ENCODE peak calls at places on chromosomes 13 and 19, in five cellular contexts. W is neural progenitor cell, G is endothelial cell of umbilical vein, J is K562, M is astrocyte. N is an unnamed sample.

GRCh38 chr13:74306496-74306895 is 172.3 kb upstream of the KLF12 start:
- DNase-seq in W (no peak), G (peak; percentile 17), J (no peak), M (peak; percentile 32), N (no peak)

GRCh38 chr13:98252931-98253470 is 75.9 kb upstream of the RNF113B start:
- DNase-seq in W (no peak), G (peak; percentile 84), J (no peak), M (peak; percentile 85), N (no peak)

GRCh38 chr13:91133941-91134772 is 213.3 kb upstream of the MIR17HG start:
- DNase-seq in W (peak; percentile 60), G (peak; percentile 63), J (peak; percentile 93), M (peak; percentile 45), N (peak; percentile 52)

GRCh38 chr13:50989476-50989875 is 79.9 kb downstream of the RNASEH2B start:
- DNase-seq in W (peak; percentile 52), G (peak; percentile 30), J (no peak), M (no peak), N (peak; percentile 18)

GRCh38 chr19:14165986-14166385 is 29.6 kb upstream of the ASF1B start:
- DNase-seq in W (no peak), G (no peak), J (no peak), M (no peak), N (no peak)

GRCh38 chr13:27242642-27243185 is 8.6 kb upstream of the RPL21 start:
- DNase-seq in W (no peak), G (no peak), J (peak; percentile 16), M (no peak), N (no peak)

GRCh38 chr13:40057228-40057627 is 401.8 kb downstream of the COG6 start:
- DNase-seq in W (no peak), G (no peak), J (no peak), M (no peak), N (no peak)

GRCh38 chr13:114140131-114140908 is 7.9 kb upstream of the RASA3 start:
- DNase-seq in W (no peak), G (no peak), J (no peak), M (no peak), N (no peak)

GRCh38 chr13:74026753-74027152 is 107.5 kb downstream of the KLF12 start:
- DNase-seq in W (no peak), G (peak; percentile 61), J (no peak), M (peak; percentile 42), N (peak; percentile 74)

GRCh38 chr13:111183959-111184684 is 69.0 kb downstream of the ARHGEF7 start:
- DNase-seq in W (no peak), G (no peak), J (no peak), M (no peak), N (no peak)

GRCh38 chr19:33448159-33448516 is 73.5 kb downstream of the PEPD start:
- DNase-seq in W (no peak), G (no peak), J (no peak), M (no peak), N (no peak)

GRCh38 chr19:1510442-1510806 is 2.4 kb downstream of the ADAMTSL5 start:
- DNase-seq in W (peak; percentile 65), G (no peak), J (no peak), M (no peak), N (no peak)

GRCh38 chr13:79541426-79542049 is 60.6 kb downstream of the NDFIP2 start:
- DNase-seq in W (peak; percentile 40), G (peak; percentile 79), J (peak; percentile 19), M (peak; percentile 36), N (peak; percentile 47)

GRCh38 chr19:40613669-40614594 is 12.8 kb downstream of the LTBP4 start:
- DNase-seq in W (peak; percentile 93), G (no peak), J (peak; percentile 80), M (peak; percentile 81), N (peak; percentile 62)

GRCh38 chr13:27641711-27642502 is 20.2 kb downstream of the POLR1D start:
- DNase-seq in W (no peak), G (no peak), J (no peak), M (peak; percentile 8), N (no peak)

GRCh38 chr13:30818323-30818960 is 83.1 kb downstream of the ALOX5AP start:
- DNase-seq in W (no peak), G (no peak), J (no peak), M (peak; percentile 100), N (no peak)

GRCh38 chr19:8206147-8207087 is 2.8 kb upstream of the CERS4 start:
- DNase-seq in W (no peak), G (no peak), J (no peak), M (no peak), N (peak; percentile 82)
- H3K4me1 ChIP-seq in W (peaks cover 23% of the 10 kb centered on the region), G (peaks cover 2% of the 10 kb centered on the region), J (peaks cover 5% of the 10 kb centered on the region), M (no peaks in the 10 kb centered on the region), N (peaks cover 20% of the 10 kb centered on the region)

DNA sequence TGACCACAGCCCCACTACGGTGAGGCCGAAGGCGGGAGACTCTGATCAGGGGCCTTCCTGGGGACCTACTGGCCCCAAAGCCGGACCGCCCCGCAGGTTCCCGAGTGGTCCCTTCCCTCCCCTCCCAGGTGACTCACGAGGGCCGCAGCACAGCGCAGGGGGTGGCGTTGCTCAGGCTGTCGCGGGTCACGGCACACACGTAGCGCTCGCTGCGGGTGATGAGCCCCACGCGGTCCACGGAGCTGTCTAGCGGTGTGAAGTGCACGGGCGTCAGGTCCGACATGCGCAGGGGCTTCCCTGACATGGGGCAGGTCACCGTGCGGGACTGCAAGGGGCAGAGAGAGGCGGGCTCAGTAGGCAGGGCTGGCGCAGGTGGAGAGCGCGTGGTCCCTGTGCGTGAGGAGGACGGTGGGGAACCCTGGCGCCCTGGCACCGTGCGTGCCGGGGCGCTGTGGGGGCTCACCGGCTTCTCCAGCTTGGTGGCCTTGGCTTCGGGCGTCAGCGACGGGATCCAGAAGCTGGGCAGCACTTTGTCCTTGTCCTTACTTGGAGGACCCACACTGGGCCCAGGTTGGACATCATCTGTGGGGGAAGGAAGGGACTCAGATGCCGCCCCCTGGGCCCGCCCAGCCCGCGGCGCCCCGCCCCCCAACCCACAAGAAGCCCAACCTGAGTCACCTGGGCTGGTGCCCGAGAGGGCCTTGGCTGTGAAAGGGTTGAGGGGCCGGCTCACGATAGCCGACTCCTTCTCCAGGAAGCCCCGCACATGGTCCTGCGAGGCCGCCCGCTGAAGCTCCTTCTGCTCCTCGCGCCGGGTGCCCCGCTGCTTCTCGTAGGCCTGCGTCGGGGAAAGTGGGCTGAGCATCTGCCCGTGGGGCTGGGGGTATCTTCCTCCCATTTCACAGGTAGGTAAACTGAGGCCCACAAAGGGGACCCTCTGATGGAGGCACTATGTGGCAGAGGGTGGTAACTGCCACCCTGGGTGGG is 23.7 kb downstream of the NOSIP start:
- DNase-seq in W (peak; percentile 18), G (no peak), J (no peak), M (no peak), N (no peak)
- H3K9ac ChIP-seq in W (no peak overlapping the region), G (no peak overlapping the region), J (no peak overlapping the region), M (no peak overlapping the region), N (peak overlapping the region; percentile 37)

GRCh38 chr19:19427302-19427701 is 21.8 kb downstream of the GATAD2A start:
- DNase-seq in W (no peak), G (no peak), J (no peak), M (no peak), N (no peak)

GRCh38 chr19:19425170-19425875 is 19.8 kb downstream of the GATAD2A start:
- DNase-seq in W (no peak), G (no peak), J (no peak), M (no peak), N (no peak)

GRCh38 chr19:19427935-19428334 is 22.5 kb downstream of the GATAD2A start:
- DNase-seq in W (no peak), G (no peak), J (no peak), M (no peak), N (no peak)

GRCh38 chr19:19426799-19427198 is 21.3 kb downstream of the GATAD2A start:
- DNase-seq in W (no peak), G (no peak), J (no peak), M (no peak), N (no peak)

GRCh38 chr19:19426216-19426615 is 20.7 kb downstream of the GATAD2A start:
- DNase-seq in W (no peak), G (no peak), J (no peak), M (no peak), N (no peak)
- H3K4me1 ChIP-seq in W (peaks cover 18% of the 10 kb centered on the region), G (no peaks in the 10 kb centered on the region), J (no peaks in the 10 kb centered on the region), M (peaks cover 9% of the 10 kb centered on the region), N (peaks cover 15% of the 10 kb centered on the region)

DNA sequence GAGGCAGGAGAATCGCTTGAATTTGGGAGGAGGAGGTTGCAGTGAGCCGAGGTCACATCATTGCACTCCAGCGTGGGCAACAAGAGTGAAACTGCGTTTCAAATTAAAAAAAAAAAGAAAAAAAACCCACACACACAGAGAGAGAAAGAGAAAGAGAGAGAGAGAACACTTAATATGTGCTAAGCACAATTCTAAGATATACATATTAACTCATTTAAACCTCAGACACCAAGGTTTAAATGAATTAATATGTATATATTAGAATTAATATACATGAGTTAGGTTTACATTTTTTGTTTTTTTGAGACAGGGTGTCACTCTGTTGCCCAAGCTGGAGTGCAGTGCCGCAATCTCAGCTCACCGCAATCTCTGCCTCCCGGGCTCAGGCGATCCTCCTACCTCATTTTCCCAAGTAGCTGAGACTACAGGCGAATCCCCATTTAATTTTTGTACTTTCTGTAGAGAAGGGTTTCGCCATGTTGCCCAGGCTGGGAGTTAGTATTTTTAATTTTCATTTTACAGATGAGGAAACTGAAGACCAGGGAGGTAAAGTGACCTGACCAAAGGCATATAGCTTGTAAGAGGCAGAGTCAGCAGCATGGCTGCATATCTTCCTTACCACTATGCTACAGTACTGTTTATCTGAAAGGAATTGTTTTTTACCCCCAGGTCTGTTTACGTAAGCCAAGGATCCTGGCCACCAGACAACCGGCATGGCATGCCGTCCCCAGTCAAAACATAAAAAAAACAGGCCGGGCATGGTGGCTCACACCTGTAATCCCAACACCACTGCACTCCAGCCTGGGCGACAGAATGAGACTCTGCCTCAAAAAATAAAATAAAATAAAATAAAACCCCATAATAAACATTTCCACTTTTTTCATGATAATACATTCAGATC is 2.3 kb downstream of the SYMPK start:
- DNase-seq in W (no peak), G (no peak), J (no peak), M (no peak), N (no peak)
- H3K9ac ChIP-seq in W (no peak overlapping the region), G (no peak overlapping the region), J (no peak overlapping the region), M (no peak overlapping the region), N (no peak overlapping the region)

GRCh38 chr19:11034449-11035213 is 54.6 kb upstream of the LDLR start:
- DNase-seq in W (no peak), G (no peak), J (no peak), M (no peak), N (no peak)

GRCh38 chr19:11033251-11033650 is 56.0 kb upstream of the LDLR start:
- DNase-seq in W (no peak), G (no peak), J (no peak), M (no peak), N (no peak)

GRCh38 chr19:11033763-11034162 is 55.5 kb upstream of the LDLR start:
- DNase-seq in W (no peak), G (no peak), J (no peak), M (no peak), N (no peak)

GRCh38 chr19:11028146-11028545 is 61.1 kb upstream of the LDLR start:
- DNase-seq in W (no peak), G (no peak), J (no peak), M (no peak), N (no peak)

GRCh38 chr19:11031421-11032070 is 57.7 kb upstream of the LDLR start:
- DNase-seq in W (no peak), G (no peak), J (no peak), M (no peak), N (no peak)
- H3K4me1 ChIP-seq in W (no peaks in the 10 kb centered on the region), G (no peaks in the 10 kb centered on the region), J (no peaks in the 10 kb centered on the region), M (no peaks in the 10 kb centered on the region), N (no peaks in the 10 kb centered on the region)

N was measured in NT2/D1.